ENCODE peak calls at places on chromosomes 3 and 15, in four cellular contexts. D is T follicular helper cell, Q is frontal cortex, R is ELR. U is an unnamed sample.

GRCh38 chr3:66195347-66195783 is 25.4 kb upstream of the SLC25A26 start:
- DNase-seq in R (peak), D (no peak), Q (peak), U (peak)

GRCh38 chr3:57559526-57559925 is 3.5 kb downstream of the PDE12 start:
- DNase-seq in D (no peak), Q (no peak), R (peak), U (no peak)

GRCh38 chr15:70198441-70199123 is 100.9 kb upstream of the TLE3 start:
- DNase-seq in D (no peak), R (no peak), Q (no peak), U (no peak)

GRCh38 chr15:65056868-65057548 is 10.8 kb downstream of the RASL12 start:
- DNase-seq in R (peak), D (no peak), Q (no peak), U (peak)

GRCh38 chr15:96337991-96338771 is 7.7 kb downstream of the NR2F2 start:
- DNase-seq in D (no peak), R (no peak), Q (no peak), U (no peak)

GRCh38 chr3:133408961-133409360 is 9.1 kb downstream of the BFSP2 start:
- DNase-seq in D (no peak), Q (no peak), R (peak), U (no peak)

GRCh38 chr15:70492240-70493177 is 270.8 kb downstream of the UACA start:
- DNase-seq in Q (no peak), D (peak), R (peak), U (peak)

GRCh38 chr3:38125305-38126120 is 11.4 kb downstream of the ACAA1 start:
- DNase-seq in Q (no peak), R (no peak), D (no peak), U (no peak)

GRCh38 chr3:181006541-181006940 is 17.0 kb upstream of the DNAJC19 start:
- DNase-seq in D (no peak), R (peak), Q (no peak), U (no peak)

GRCh38 chr3:134371542-134372324 is 2.5 kb downstream of the AMOTL2 start:
- DNase-seq in R (peak), D (no peak), Q (no peak), U (no peak)

GRCh38 chr15:68601206-68602197 is 22.7 kb downstream of the CORO2B start:
- DNase-seq in Q (no peak), R (no peak), D (no peak), U (no peak)

GRCh38 chr3:145857956-145858355 is 303.0 kb downstream of the PLOD2 start:
- DNase-seq in D (no peak), Q (no peak), R (no peak), U (no peak)

GRCh38 chr15:52291204-52291603 is 4.4 kb downstream of the MYO5C start:
- DNase-seq in Q (no peak), R (no peak), D (no peak), U (no peak)

GRCh38 chr3:127467386-127467785 is 123.1 kb downstream of the TPRA1 start:
- DNase-seq in Q (no peak), D (no peak), R (no peak), U (no peak)

GRCh38 chr3:68876112-68876713 is 56.1 kb downstream of the TAFA4 start:
- DNase-seq in R (peak), D (no peak), Q (peak), U (peak)

GRCh38 chr3:186902154-186902553 is 28.2 kb upstream of the ST6GAL1 start:
- DNase-seq in R (peak), Q (no peak), D (no peak), U (no peak)

GRCh38 chr3:113897373-113897777 is 50.4 kb upstream of the ZDHHC23 start:
- DNase-seq in R (no peak), Q (no peak), D (no peak), U (peak)

GRCh38 chr3:24506966-24507775 is 12.5 kb upstream of the THRB start:
- DNase-seq in Q (no peak), R (no peak), D (no peak), U (no peak)

GRCh38 chr15:25736451-25736850 is 126.7 kb downstream of the ATP10A start:
- DNase-seq in D (no peak), R (no peak), Q (no peak), U (no peak)

GRCh38 chr3:17730318-17730967 is 12.0 kb downstream of the TBC1D5 start:
- DNase-seq in R (peak), Q (no peak), D (no peak), U (no peak)

GRCh38 chr3:151864423-151865101 is 8.9 kb upstream of the SUCNR1 start:
- DNase-seq in Q (no peak), D (no peak), R (peak), U (no peak)

GRCh38 chr3:194089357-194090177 is 46.4 kb upstream of the HES1 start:
- DNase-seq in R (peak), Q (no peak), D (no peak), U (peak)

GRCh38 chr15:51874751-51875644 is 45.5 kb downstream of the TMOD3 start:
- DNase-seq in R (peak), D (no peak), Q (no peak), U (no peak)

GRCh38 chr15:36278219-36278618 is 301.2 kb upstream of the CDIN1 start:
- DNase-seq in D (no peak), R (peak), Q (no peak), U (no peak)

GRCh38 chr3:71247221-71247947 is 336.1 kb downstream of the FOXP1 start:
- DNase-seq in R (peak), Q (peak), D (no peak), U (peak)